ENCODE peak calls at places on chromosomes 5 and 9, in five cellular contexts. N is fibroblast of pulmonary artery, G is hypothalamus, E is AG09309, X is cardiac muscle cell. M is an unnamed sample.

GRCh38 chr5:15500326-15500958 is 462 bp downstream of the FBXL7 start:
- DNase-seq in N (peak; percentile 48), G (peak; percentile 28), E (no peak), X (peak; percentile 55), M (no peak)

GRCh38 chr5:147780924-147781530 is 1.5 kb downstream of the JAKMIP2 start:
- DNase-seq in N (no peak), G (no peak), E (no peak), X (no peak), M (no peak)

GRCh38 chr9:115444941-115445340 is 327.0 kb upstream of the TNC start:
- DNase-seq in N (no peak), G (no peak), E (no peak), X (no peak), M (no peak)

GRCh38 chr5:171521219-171521633 is 101.8 kb downstream of the FGF18 start:
- DNase-seq in N (peak; percentile 84), G (no peak), E (peak; percentile 84), X (peak; percentile 89), M (no peak)

GRCh38 chr5:112586596-112587062 is 151.1 kb upstream of the APC start:
- DNase-seq in N (no peak), G (no peak), E (no peak), X (no peak), M (peak; percentile 52)

GRCh38 chr9:22041792-22042191 is 32.7 kb upstream of the CDKN2B start:
- DNase-seq in N (peak; percentile 37), G (no peak), E (no peak), X (peak; percentile 52), M (no peak)

GRCh38 chr9:124849801-124850200 is 3.5 kb upstream of the WDR38 start:
- DNase-seq in N (peak; percentile 93), G (no peak), E (peak; percentile 71), X (peak; percentile 79), M (no peak)

GRCh38 chr5:71719092-71719964 is at the start of gene CARTPT:
- DNase-seq in N (peak; percentile 35), G (no peak), E (no peak), X (peak; percentile 42), M (no peak)

GRCh38 chr5:176400382-176401156 is 12.0 kb downstream of the HIGD2A start:
- DNase-seq in N (no peak), G (no peak), E (no peak), X (no peak), M (no peak)